ENCODE peak calls at places on chromosomes 6 and 20, in eight cellular contexts. One of them, this sample, is unnamed.

GRCh38 chr20:31430568-31431095 is 9.8 kb upstream of the DEFB123 start:
- DNase-seq in OCI-LY7: no peak
- DNase-seq in stimulated activated naive CD8-positive, alpha-beta T cell treated with anti-CD3 and anti-CD28 coated beads, Interleukin-15, amount 100 ng/mL, for 72 hours: no peak
- DNase-seq in colonic mucosa: no peak
- DNase-seq in GM23248: no peak
- DNase-seq in activated naive CD4-positive, alpha-beta T cell: no peak
- DNase-seq in ureter: no peak
- DNase-seq in GM19239: no peak
- DNase-seq in this sample: no peak

GRCh38 chr6:39347906-39348585 is 25.5 kb upstream of the KCNK16 start:
- DNase-seq in OCI-LY7: peak
- DNase-seq in stimulated activated naive CD8-positive, alpha-beta T cell treated with anti-CD3 and anti-CD28 coated beads, Interleukin-15, amount 100 ng/mL, for 72 hours: peak
- DNase-seq in colonic mucosa: peak
- DNase-seq in GM23248: peak
- DNase-seq in activated naive CD4-positive, alpha-beta T cell: peak
- DNase-seq in ureter: peak
- DNase-seq in GM19239: peak
- DNase-seq in this sample: peak

GRCh38 chr6:166179704-166180103 is 12.1 kb upstream of the TBXT start:
- DNase-seq in OCI-LY7: peak
- DNase-seq in stimulated activated naive CD8-positive, alpha-beta T cell treated with anti-CD3 and anti-CD28 coated beads, Interleukin-15, amount 100 ng/mL, for 72 hours: no peak
- DNase-seq in colonic mucosa: no peak
- DNase-seq in GM23248: no peak
- DNase-seq in activated naive CD4-positive, alpha-beta T cell: no peak
- DNase-seq in ureter: no peak
- DNase-seq in GM19239: no peak
- DNase-seq in this sample: no peak

GRCh38 chr6:33967266-33967767 is 163.5 kb upstream of the MLN start:
- DNase-seq in OCI-LY7: no peak
- DNase-seq in stimulated activated naive CD8-positive, alpha-beta T cell treated with anti-CD3 and anti-CD28 coated beads, Interleukin-15, amount 100 ng/mL, for 72 hours: no peak
- DNase-seq in colonic mucosa: no peak
- DNase-seq in GM23248: no peak
- DNase-seq in activated naive CD4-positive, alpha-beta T cell: no peak
- DNase-seq in ureter: no peak
- DNase-seq in GM19239: no peak
- DNase-seq in this sample: no peak

GRCh38 chr20:14477125-14477524 is 139.7 kb upstream of the FLRT3 start:
- DNase-seq in OCI-LY7: no peak
- DNase-seq in stimulated activated naive CD8-positive, alpha-beta T cell treated with anti-CD3 and anti-CD28 coated beads, Interleukin-15, amount 100 ng/mL, for 72 hours: no peak
- DNase-seq in colonic mucosa: no peak
- DNase-seq in GM23248: peak
- DNase-seq in activated naive CD4-positive, alpha-beta T cell: no peak
- DNase-seq in ureter: no peak
- DNase-seq in GM19239: no peak
- DNase-seq in this sample: no peak

GRCh38 chr6:42711930-42712329 is 10.5 kb downstream of the PRPH2 start:
- DNase-seq in OCI-LY7: no peak
- DNase-seq in stimulated activated naive CD8-positive, alpha-beta T cell treated with anti-CD3 and anti-CD28 coated beads, Interleukin-15, amount 100 ng/mL, for 72 hours: no peak
- DNase-seq in colonic mucosa: no peak
- DNase-seq in GM23248: no peak
- DNase-seq in activated naive CD4-positive, alpha-beta T cell: no peak
- DNase-seq in ureter: no peak
- DNase-seq in GM19239: no peak
- DNase-seq in this sample: no peak

GRCh38 chr6:26141378-26141901 is 54.2 kb downstream of the HFE start:
- DNase-seq in OCI-LY7: no peak
- DNase-seq in stimulated activated naive CD8-positive, alpha-beta T cell treated with anti-CD3 and anti-CD28 coated beads, Interleukin-15, amount 100 ng/mL, for 72 hours: no peak
- DNase-seq in colonic mucosa: no peak
- DNase-seq in GM23248: no peak
- DNase-seq in activated naive CD4-positive, alpha-beta T cell: no peak
- DNase-seq in ureter: no peak
- DNase-seq in GM19239: no peak
- DNase-seq in this sample: no peak

GRCh38 chr6:108363756-108364356 is 69.0 kb downstream of the AFG1L start:
- DNase-seq in OCI-LY7: no peak
- DNase-seq in stimulated activated naive CD8-positive, alpha-beta T cell treated with anti-CD3 and anti-CD28 coated beads, Interleukin-15, amount 100 ng/mL, for 72 hours: no peak
- DNase-seq in colonic mucosa: no peak
- DNase-seq in GM23248: peak
- DNase-seq in activated naive CD4-positive, alpha-beta T cell: no peak
- DNase-seq in ureter: no peak
- DNase-seq in GM19239: no peak
- DNase-seq in this sample: no peak

GRCh38 chr20:34824026-34824860 is 1.2 kb downstream of the NCOA6 start:
- DNase-seq in OCI-LY7: peak
- DNase-seq in stimulated activated naive CD8-positive, alpha-beta T cell treated with anti-CD3 and anti-CD28 coated beads, Interleukin-15, amount 100 ng/mL, for 72 hours: peak
- DNase-seq in colonic mucosa: peak
- DNase-seq in GM23248: peak
- DNase-seq in activated naive CD4-positive, alpha-beta T cell: peak
- DNase-seq in ureter: peak
- DNase-seq in GM19239: peak
- DNase-seq in this sample: peak

GRCh38 chr6:105746130-105746505 is 340.0 kb upstream of the PRDM1 start:
- DNase-seq in OCI-LY7: no peak
- DNase-seq in stimulated activated naive CD8-positive, alpha-beta T cell treated with anti-CD3 and anti-CD28 coated beads, Interleukin-15, amount 100 ng/mL, for 72 hours: no peak
- DNase-seq in colonic mucosa: no peak
- DNase-seq in GM23248: no peak
- DNase-seq in activated naive CD4-positive, alpha-beta T cell: no peak
- DNase-seq in ureter: no peak
- DNase-seq in GM19239: no peak
- DNase-seq in this sample: no peak

GRCh38 chr6:168232046-168232445 is 87.5 kb downstream of the DACT2 start:
- DNase-seq in OCI-LY7: no peak
- DNase-seq in stimulated activated naive CD8-positive, alpha-beta T cell treated with anti-CD3 and anti-CD28 coated beads, Interleukin-15, amount 100 ng/mL, for 72 hours: no peak
- DNase-seq in colonic mucosa: no peak
- DNase-seq in GM23248: no peak
- DNase-seq in activated naive CD4-positive, alpha-beta T cell: no peak
- DNase-seq in ureter: no peak
- DNase-seq in GM19239: no peak
- DNase-seq in this sample: no peak

GRCh38 chr6:158014505-158015187 is 33.0 kb downstream of the SYNJ2 start:
- DNase-seq in OCI-LY7: no peak
- DNase-seq in stimulated activated naive CD8-positive, alpha-beta T cell treated with anti-CD3 and anti-CD28 coated beads, Interleukin-15, amount 100 ng/mL, for 72 hours: no peak
- DNase-seq in colonic mucosa: no peak
- DNase-seq in GM23248: peak
- DNase-seq in activated naive CD4-positive, alpha-beta T cell: no peak
- DNase-seq in ureter: no peak
- DNase-seq in GM19239: no peak
- DNase-seq in this sample: no peak

GRCh38 chr20:4563534-4563933 is 158.2 kb upstream of the PRND start:
- DNase-seq in OCI-LY7: no peak
- DNase-seq in stimulated activated naive CD8-positive, alpha-beta T cell treated with anti-CD3 and anti-CD28 coated beads, Interleukin-15, amount 100 ng/mL, for 72 hours: no peak
- DNase-seq in colonic mucosa: no peak
- DNase-seq in GM23248: peak
- DNase-seq in activated naive CD4-positive, alpha-beta T cell: no peak
- DNase-seq in ureter: no peak
- DNase-seq in GM19239: no peak
- DNase-seq in this sample: no peak

GRCh38 chr6:110513001-110513400 is 36.6 kb upstream of the SLC22A16 start:
- DNase-seq in OCI-LY7: no peak
- DNase-seq in stimulated activated naive CD8-positive, alpha-beta T cell treated with anti-CD3 and anti-CD28 coated beads, Interleukin-15, amount 100 ng/mL, for 72 hours: no peak
- DNase-seq in colonic mucosa: no peak
- DNase-seq in GM23248: no peak
- DNase-seq in activated naive CD4-positive, alpha-beta T cell: no peak
- DNase-seq in ureter: no peak
- DNase-seq in GM19239: no peak
- DNase-seq in this sample: no peak

GRCh38 chr6:161564951-161565350 is 291.1 kb upstream of the AGPAT4 start:
- DNase-seq in OCI-LY7: no peak
- DNase-seq in stimulated activated naive CD8-positive, alpha-beta T cell treated with anti-CD3 and anti-CD28 coated beads, Interleukin-15, amount 100 ng/mL, for 72 hours: no peak
- DNase-seq in colonic mucosa: no peak
- DNase-seq in GM23248: no peak
- DNase-seq in activated naive CD4-positive, alpha-beta T cell: no peak
- DNase-seq in ureter: no peak
- DNase-seq in GM19239: no peak
- DNase-seq in this sample: no peak

This sample was measured in CD4-positive, alpha-beta memory T cell.